ENCODE peak calls at places on chromosomes 16 and 17, in seven cellular contexts. O, Q, K, U, M, L and W are unnamed samples.

GRCh38 chr17:32243712-32244111 is 21.9 kb upstream of the RHBDL3 start:
- DNase-seq in O (no peak), Q (no peak), K (no peak), U (no peak), M (no peak), L (no peak), W (no peak)

GRCh38 chr17:34527908-34528470 is 51.4 kb upstream of the TMEM132E start:
- DNase-seq in O (no peak), Q (no peak), K (no peak), U (no peak), M (no peak), L (no peak), W (no peak)

GRCh38 chr17:48299760-48300159 is 130.3 kb downstream of the SKAP1 start:
- DNase-seq in O (no peak), Q (no peak), K (no peak), U (no peak), M (peak), L (no peak), W (no peak)

GRCh38 chr16:83458612-83459011 is 349.2 kb upstream of the HSBP1 start:
- DNase-seq in O (no peak), Q (peak), K (peak), U (no peak), M (peak), L (no peak), W (no peak)

GRCh38 chr17:7855643-7856080 is 796 bp downstream of the TMEM88 start:
- DNase-seq in O (no peak), Q (no peak), K (no peak), U (no peak), M (no peak), L (no peak), W (no peak)

GRCh38 chr17:29677139-29677834 is 54.6 kb upstream of the CORO6 start:
- DNase-seq in O (no peak), Q (no peak), K (no peak), U (no peak), M (no peak), L (no peak), W (no peak)

GRCh38 chr17:80892019-80892855 is 99.4 kb upstream of the CHMP6 start:
- DNase-seq in O (peak), Q (peak), K (peak), U (no peak), M (peak), L (no peak), W (peak)

GRCh38 chr17:40499551-40500189 is 1.8 kb downstream of the TNS4 start:
- DNase-seq in O (no peak), Q (peak), K (peak), U (peak), M (no peak), L (no peak), W (no peak)

GRCh38 chr16:68526143-68526781 is 12.8 kb upstream of the ZFP90 start:
- DNase-seq in O (no peak), Q (no peak), K (no peak), U (no peak), M (no peak), L (no peak), W (no peak)

GRCh38 chr17:3636908-3637373 is 381 bp downstream of the CTNS start:
- DNase-seq in O (no peak), Q (no peak), K (no peak), U (no peak), M (no peak), L (no peak), W (no peak)

GRCh38 chr17:6501359-6501758 is 55.0 kb downstream of the PITPNM3 start:
- DNase-seq in O (no peak), Q (no peak), K (no peak), U (no peak), M (no peak), L (no peak), W (no peak)

GRCh38 chr17:79664925-79665738 is 54.3 kb upstream of the RBFOX3 start:
- DNase-seq in O (no peak), Q (no peak), K (no peak), U (peak), M (no peak), L (no peak), W (peak)

GRCh38 chr17:46949291-46950174 is 26.6 kb downstream of the GOSR2 start:
- DNase-seq in O (no peak), Q (peak), K (peak), U (no peak), M (no peak), L (no peak), W (no peak)

GRCh38 chr17:75155191-75155601 is 884 bp upstream of the JPT1 start:
- DNase-seq in O (no peak), Q (no peak), K (no peak), U (no peak), M (no peak), L (no peak), W (no peak)

GRCh38 chr16:72927199-72928088 is 120.5 kb downstream of the ZFHX3 start:
- DNase-seq in O (no peak), Q (no peak), K (peak), U (peak), M (no peak), L (no peak), W (no peak)

GRCh38 chr16:1194665-1195392 is 30.2 kb downstream of the TPSG1 start:
- DNase-seq in O (no peak), Q (no peak), K (no peak), U (no peak), M (peak), L (peak), W (no peak)

GRCh38 chr17:82930043-82930923 is 90.5 kb upstream of the ZNF750 start:
- DNase-seq in O (no peak), Q (no peak), K (no peak), U (no peak), M (no peak), L (no peak), W (no peak)